ENCODE peak calls at places on chromosomes 16 and 17, in five cellular contexts. J is testis, Y is neural crest cell, E is mesendoderm, C is HuH-7. H is an unnamed sample.

GRCh38 chr17:72421128-72422092 is 300.6 kb downstream of the SOX9 start:
- DNase-seq in J (no peak), Y (no peak), E (peak), C (peak), H (no peak)

GRCh38 chr16:17972460-17972943 is 364.0 kb downstream of the NPIPA8 start:
- DNase-seq in J (no peak), Y (no peak), E (no peak), C (no peak), H (no peak)

GRCh38 chr17:77127735-77128361 is 12.9 kb upstream of the SEC14L1 start:
- DNase-seq in J (peak), Y (no peak), E (no peak), C (no peak), H (no peak)

GRCh38 chr17:79826210-79826680 is 13.0 kb downstream of the CBX4 start:
- DNase-seq in J (no peak), Y (no peak), E (no peak), C (no peak), H (no peak)

GRCh38 chr17:65227637-65228036 is 90.5 kb downstream of the RGS9 start:
- DNase-seq in J (no peak), Y (no peak), E (no peak), C (no peak), H (no peak)

GRCh38 chr17:62792122-62792800 is 15.9 kb downstream of the MARCHF10 start:
- DNase-seq in J (no peak), Y (no peak), E (no peak), C (no peak), H (no peak)

GRCh38 chr17:77441130-77441920 is 300.6 kb downstream of the SEC14L1 start:
- DNase-seq in J (no peak), Y (no peak), E (no peak), C (no peak), H (no peak)

GRCh38 chr17:47690121-47690520 is 3.8 kb upstream of the TBKBP1 start:
- DNase-seq in J (no peak), Y (no peak), E (no peak), C (no peak), H (no peak)

GRCh38 chr17:64781013-64781392 is 118.9 kb upstream of the SMURF2 start:
- DNase-seq in J (no peak), Y (no peak), E (peak), C (no peak), H (no peak)

GRCh38 chr17:14352139-14352538 is 51.3 kb downstream of the HS3ST3B1 start:
- DNase-seq in J (no peak), Y (no peak), E (no peak), C (no peak), H (no peak)

GRCh38 chr17:2837147-2837561 is 40.9 kb downstream of the RAP1GAP2 start:
- DNase-seq in J (no peak), Y (no peak), E (no peak), C (no peak), H (no peak)

GRCh38 chr17:41505007-41505835 is at the start of gene KRT13:
- DNase-seq in J (no peak), Y (no peak), E (no peak), C (no peak), H (no peak)

GRCh38 chr17:47847341-47848197 is 3.4 kb downstream of the SP6 start:
- DNase-seq in J (peak), Y (no peak), E (peak), C (peak), H (no peak)

GRCh38 chr16:12096162-12096781 is 119.7 kb downstream of the SNX29 start:
- DNase-seq in J (no peak), Y (no peak), E (no peak), C (no peak), H (no peak)

GRCh38 chr17:28467456-28468025 is 5.9 kb upstream of the SLC13A2 start:
- DNase-seq in J (no peak), Y (no peak), E (no peak), C (no peak), H (no peak)

GRCh38 chr17:1511756-1512321 is 4.6 kb downstream of the INPP5K start:
- DNase-seq in J (peak), Y (no peak), E (no peak), C (no peak), H (no peak)

GRCh38 chr16:4315185-4316102 is at the start of gene GLIS2:
- DNase-seq in J (peak), Y (peak), E (peak), C (peak), H (peak)

GRCh38 chr17:50687200-50688066 is 20.3 kb downstream of the ANKRD40 start:
- DNase-seq in J (peak), Y (no peak), E (peak), C (no peak), H (peak)

GRCh38 chr17:74481621-74482020 is 15.2 kb downstream of the CD300A start:
- DNase-seq in J (no peak), Y (no peak), E (no peak), C (no peak), H (no peak)

GRCh38 chr17:1116602-1117001 is 63.2 kb downstream of the ABR start:
- DNase-seq in J (no peak), Y (no peak), E (no peak), C (no peak), H (no peak)

GRCh38 chr17:45020354-45021138 is 30.9 kb downstream of the DCAKD start:
- DNase-seq in J (peak), Y (no peak), E (peak), C (no peak), H (peak)

GRCh38 chr16:5466551-5466950 is 369.0 kb upstream of the EEF2KMT start:
- DNase-seq in J (no peak), Y (no peak), E (peak), C (no peak), H (no peak)

GRCh38 chr16:75289189-75289588 is 37.8 kb upstream of the BCAR1 start:
- DNase-seq in J (no peak), Y (no peak), E (peak), C (no peak), H (no peak)

GRCh38 chr17:41492351-41492750 is 2.6 kb upstream of the KRT36 start:
- DNase-seq in J (peak), Y (no peak), E (no peak), C (no peak), H (no peak)

GRCh38 chr16:66961065-66961744 is at the start of gene CES3:
- DNase-seq in J (peak), Y (peak), E (peak), C (peak), H (peak)

GRCh38 chr16:30368122-30368791 is 2.0 kb downstream of the TBC1D10B start:
- DNase-seq in J (no peak), Y (no peak), E (no peak), C (no peak), H (peak)

GRCh38 chr16:4517812-4518211 is 20.8 kb downstream of the CDIP1 start:
- DNase-seq in J (no peak), Y (peak), E (peak), C (peak), H (peak)

GRCh38 chr17:40450175-40450574 is 6.9 kb downstream of the IGFBP4 start:
- DNase-seq in J (no peak), Y (no peak), E (peak), C (peak), H (no peak)

GRCh38 chr16:57115148-57115503 is 22.7 kb downstream of the CPNE2 start:
- DNase-seq in J (no peak), Y (no peak), E (no peak), C (no peak), H (no peak)

GRCh38 chr17:82814834-82815233 is 25.0 kb downstream of the ZNF750 start:
- DNase-seq in J (no peak), Y (no peak), E (no peak), C (no peak), H (no peak)

GRCh38 chr17:77140878-77141767 is at the start of gene SEC14L1:
- DNase-seq in J (peak), Y (peak), E (peak), C (peak), H (peak)

GRCh38 chr16:70695351-70696070 is 9.7 kb upstream of the MTSS2 start:
- DNase-seq in J (peak), Y (no peak), E (peak), C (no peak), H (no peak)

GRCh38 chr16:2507052-2507678 is 6.6 kb upstream of the ATP6V0C start:
- DNase-seq in J (no peak), Y (no peak), E (no peak), C (no peak), H (no peak)

GRCh38 chr17:81246679-81247338 is 7.7 kb downstream of the NDUFAF8 start:
- DNase-seq in J (no peak), Y (no peak), E (no peak), C (no peak), H (no peak)

GRCh38 chr16:14420721-14421488 is 209.2 kb downstream of the PARN start:
- DNase-seq in J (no peak), Y (no peak), E (no peak), C (no peak), H (peak)

GRCh38 chr16:57647136-57647875 is 18.9 kb downstream of the ADGRG1 start:
- DNase-seq in J (no peak), Y (no peak), E (no peak), C (no peak), H (no peak)

H was measured in NCI-H2227 treated with DMSO at 0.1 percent for 48 hours.